ENCODE peak calls at places on chromosome 5, in ten cellular contexts. K is effector memory CD4-positive, alpha-beta T cell; C is CD4-positive, alpha-beta memory T cell; H is heart left ventricle; N is dorsolateral prefrontal cortex; T is esophagus squamous epithelium; U is vagina; J is keratinocyte; R is IMR-90; D is small intestine. S is an unnamed sample. For H3K27me3, the result is how much of the 10 kb centered on the place peaks cover.

GRCh38 chr5:394671-395155 is 48.3 kb upstream of the EXOC3 start:
- DNase-seq in T (no peak), U (peak), H (no peak), R (no peak), D (no peak), N (no peak), C (no peak), J (no peak), K (no peak), S (no peak)

GRCh38 chr5:114238771-114239313 is 123.0 kb upstream of the KCNN2 start:
- DNase-seq in J (no peak), U (no peak), N (no peak), H (no peak), C (no peak), T (no peak), K (no peak), D (no peak), R (peak), S (no peak)

GRCh38 chr5:103469288-103470065 is 93.1 kb downstream of the NUDT12 start:
- DNase-seq in U (no peak), C (no peak), R (peak), J (no peak), T (no peak), N (no peak), H (no peak), D (peak), K (no peak), S (no peak)

GRCh38 chr5:116872986-116873385 is 298.4 kb upstream of the SEMA6A start:
- DNase-seq in N (no peak), H (no peak), U (no peak), T (no peak), J (no peak), K (no peak), D (no peak), R (no peak), C (no peak), S (no peak)

GRCh38 chr5:138753794-138754698 is 821 bp downstream of the CTNNA1 start:
- DNase-seq in R (peak), N (peak), D (peak), C (peak), J (no peak), K (no peak), U (peak), T (peak), H (peak), S (no peak)

GRCh38 chr5:3446410-3446809 is 149.2 kb upstream of the IRX1 start:
- DNase-seq in K (no peak), N (no peak), J (no peak), R (no peak), U (no peak), D (no peak), T (no peak), C (no peak), H (no peak), S (no peak)

GRCh38 chr5:98570661-98571181 is 202.7 kb upstream of the RGMB start:
- DNase-seq in C (no peak), J (no peak), H (no peak), N (no peak), U (no peak), D (no peak), T (no peak), K (no peak), R (peak), S (no peak)

GRCh38 chr5:362189-362588 is 40.7 kb downstream of the AHRR start:
- DNase-seq in T (no peak), N (no peak), R (no peak), J (no peak), D (no peak), K (no peak), C (no peak), H (no peak), U (peak), S (no peak)

GRCh38 chr5:132256086-132256782 is 1.3 kb upstream of the PDLIM4 start:
- DNase-seq in T (no peak), R (no peak), D (no peak), U (peak), H (no peak), N (no peak), C (no peak), J (no peak), K (no peak), S (no peak)

GRCh38 chr5:74934949-74935751 is 69.0 kb upstream of the FAM169A start:
- DNase-seq in T (no peak), K (no peak), D (peak), R (peak), C (peak), J (no peak), U (no peak), N (no peak), H (no peak), S (no peak)

GRCh38 chr5:180090769-180091546 is 19.4 kb upstream of the RNF130 start:
- DNase-seq in U (no peak), N (no peak), K (no peak), R (peak), T (no peak), H (no peak), D (peak), J (no peak), C (no peak), S (no peak)

GRCh38 chr5:93579561-93580386 is 1.2 kb downstream of the NR2F1-AS1 start:
- DNase-seq in K (no peak), R (peak), H (no peak), N (no peak), U (peak), J (no peak), C (no peak), D (peak), T (no peak), S (no peak)

GRCh38 chr5:411728-412127 is 31.2 kb upstream of the EXOC3 start:
- DNase-seq in T (no peak), N (no peak), H (no peak), C (no peak), D (no peak), K (no peak), R (no peak), U (no peak), J (no peak), S (no peak)

GRCh38 chr5:176608937-176609723 is 826 bp downstream of the GPRIN1 start:
- DNase-seq in T (no peak), N (no peak), C (no peak), U (no peak), D (no peak), H (no peak), R (no peak), J (no peak), K (no peak), S (no peak)

GRCh38 chr5:80712914-80713313 is 58.1 kb upstream of the DHFR start:
- DNase-seq in K (no peak), H (no peak), J (no peak), C (no peak), R (no peak), T (no peak), D (no peak), N (no peak), U (no peak), S (no peak)

GRCh38 chr5:160524827-160525226 is 103.2 kb downstream of the PTTG1 start:
- DNase-seq in D (no peak), R (no peak), U (no peak), T (no peak), N (no peak), K (no peak), H (no peak), J (no peak), C (no peak), S (no peak)

GRCh38 chr5:104363567-104363966 is 801.0 kb upstream of the NUDT12 start:
- DNase-seq in R (no peak), J (no peak), K (no peak), D (no peak), T (no peak), U (no peak), C (no peak), N (no peak), H (no peak), S (no peak)

GRCh38 chr5:179274321-179275315 is 70.6 kb downstream of the ADAMTS2 start:
- DNase-seq in T (no peak), R (no peak), C (no peak), U (no peak), D (no peak), J (no peak), N (no peak), H (no peak), K (no peak), S (no peak)

GRCh38 chr5:1659100-1660036 is 135.6 kb upstream of the LPCAT1 start:
- DNase-seq in U (peak), R (no peak), N (no peak), K (no peak), T (no peak), C (no peak), D (no peak), H (no peak), J (no peak), S (no peak)

GRCh38 chr5:54717459-54717858 is 199.9 kb downstream of the SNX18 start:
- DNase-seq in H (no peak), K (no peak), J (no peak), R (no peak), N (no peak), U (no peak), D (no peak), T (no peak), C (no peak), S (no peak)

GRCh38 chr5:133754575-133755169 is 142.3 kb upstream of the FSTL4 start:
- DNase-seq in D (peak), H (peak), J (no peak), T (no peak), N (no peak), C (no peak), R (peak), U (no peak), K (no peak), S (no peak)

GRCh38 chr5:91212336-91213092 is 170.6 kb downstream of the ARRDC3 start:
- DNase-seq in T (no peak), U (no peak), R (peak), D (peak), K (no peak), C (no peak), N (no peak), H (no peak), J (no peak), S (peak)

GRCh38 chr5:195401-196160 is 4.3 kb downstream of the LRRC14B start:
- DNase-seq in H (no peak), U (no peak), J (no peak), R (no peak), C (no peak), K (no peak), N (no peak), T (no peak), D (no peak), S (no peak)

GRCh38 chr5:98588225-98588624 is 185.2 kb upstream of the RGMB start:
- DNase-seq in C (no peak), D (no peak), U (no peak), H (no peak), R (peak), K (no peak), T (no peak), N (no peak), J (no peak), S (no peak)

GRCh38 chr5:139863361-139863760 is 67.8 kb downstream of the PSD2 start:
- DNase-seq in H (peak), T (no peak), N (peak), C (no peak), R (no peak), D (no peak), K (no peak), U (no peak), J (no peak), S (no peak)

GRCh38 chr5:28576022-28576421 is 1537.6 kb upstream of the CDH9 start:
- DNase-seq in C (no peak), N (no peak), D (no peak), K (no peak), J (no peak), T (no peak), H (no peak), U (no peak), R (no peak), S (no peak)

DNA sequence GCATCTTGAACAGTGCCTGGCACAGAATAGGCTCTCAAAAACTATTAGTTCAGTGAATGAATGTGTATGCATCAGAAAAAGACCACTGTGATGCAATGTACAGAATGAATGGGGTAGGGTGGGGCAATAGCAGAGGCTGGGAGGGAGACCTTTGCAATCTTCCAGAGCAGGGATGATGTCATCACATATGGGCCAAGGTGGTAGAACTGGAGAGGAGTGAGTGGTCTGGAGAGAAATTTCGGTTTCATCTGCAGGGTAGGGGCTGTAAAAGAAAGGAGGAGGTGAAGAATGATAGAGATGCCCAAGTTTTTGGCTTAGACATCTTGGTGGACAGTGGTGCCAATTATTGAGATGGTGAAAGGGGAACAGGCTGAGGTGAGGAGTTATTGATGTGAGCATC is 23.5 kb upstream of the ARAP3 start:
- DNase-seq in N (no peak), K (no peak), D (no peak), J (no peak), C (no peak), U (no peak), T (no peak), H (no peak), R (no peak), S (no peak)
- H3K27me3 ChIP-seq in N (under half), K (under half), D (under half), J (under half), C (under half), U (under half), T (half or more), H (under half), R (half or more), S (half or more)

DNA sequence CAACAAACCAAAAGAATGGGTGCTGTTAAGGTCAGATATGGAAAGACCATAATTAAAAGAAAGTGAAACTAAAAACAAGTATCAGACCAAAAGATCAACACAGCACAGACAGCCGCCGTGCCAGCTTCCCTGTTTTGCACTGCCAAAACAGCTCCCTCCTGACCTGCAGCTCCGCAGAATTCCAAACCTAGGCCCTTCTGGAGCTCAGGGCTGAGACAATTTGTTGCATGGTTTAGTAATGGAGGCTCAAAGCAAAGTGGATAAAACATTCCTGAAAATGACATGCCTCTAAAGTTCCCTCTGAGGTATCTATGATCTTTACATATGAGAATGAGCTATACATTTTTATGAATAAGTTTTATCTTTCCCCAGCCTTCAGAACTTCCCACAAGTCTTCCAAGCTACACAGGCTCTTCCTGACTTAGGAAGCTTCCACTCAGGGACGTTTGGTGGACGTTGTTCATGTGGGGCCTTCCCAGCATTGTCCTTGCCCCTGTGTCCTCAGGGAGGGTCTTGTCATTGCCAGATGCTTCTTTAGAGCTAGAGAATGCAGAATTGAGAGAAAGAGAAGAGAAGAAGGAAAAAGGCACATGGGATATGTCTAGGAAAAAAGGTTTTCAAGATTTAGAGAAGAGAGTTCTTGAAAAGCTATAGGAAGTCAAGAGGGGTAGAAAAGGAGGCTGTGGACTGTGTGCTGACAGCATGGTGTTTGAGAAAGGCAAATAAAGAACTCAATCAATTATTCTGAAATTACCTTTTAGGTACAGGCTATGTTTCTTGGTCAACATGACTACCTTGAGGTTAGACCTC is 28.4 kb upstream of the SSBP2 start:
- DNase-seq in R (peak), K (no peak), J (no peak), U (no peak), N (peak), C (peak), H (peak), T (peak), D (peak), S (no peak)
- H3K4me3 ChIP-seq in R (peak), K (peak), J (peak), U (peak), N (peak), C (peak), H (peak), T (no peak), D (peak), S (no peak)

GRCh38 chr5:171309276-171309525 is 153 bp downstream of the TLX3 start:
- DNase-seq in D (no peak), N (no peak), H (no peak), K (no peak), J (no peak), T (no peak), C (no peak), U (no peak), R (no peak), S (no peak)
- H3K27me3 ChIP-seq in D (under half), N (under half), H (half or more), K (under half), J (half or more), T (half or more), C (under half), U (under half), R (half or more), S (half or more)

GRCh38 chr5:95859327-95860060 is 37.0 kb upstream of the GLRX start:
- DNase-seq in D (no peak), C (no peak), J (no peak), K (no peak), U (no peak), H (no peak), N (no peak), R (no peak), T (no peak), S (no peak)
- H3K4me3 ChIP-seq in D (no peak), C (no peak), J (peak), K (no peak), U (no peak), H (peak), N (no peak), R (no peak), T (no peak), S (no peak)

GRCh38 chr5:135505973-135506372 is 29.8 kb downstream of the NEUROG1 start:
- DNase-seq in R (peak), H (no peak), T (no peak), U (no peak), C (no peak), N (no peak), J (peak), K (no peak), D (no peak), S (no peak)

GRCh38 chr5:135501965-135502364 is 33.8 kb downstream of the NEUROG1 start:
- DNase-seq in T (no peak), C (no peak), D (no peak), H (no peak), U (peak), N (no peak), K (no peak), J (no peak), R (no peak), S (no peak)

GRCh38 chr5:135504376-135504775 is 31.4 kb downstream of the NEUROG1 start:
- DNase-seq in T (no peak), K (no peak), C (no peak), J (no peak), H (no peak), N (no peak), U (peak), D (no peak), R (no peak), S (no peak)

GRCh38 chr5:135498662-135498995 is 37.1 kb downstream of the NEUROG1 start:
- DNase-seq in T (no peak), C (no peak), N (no peak), R (no peak), U (peak), H (no peak), D (no peak), J (no peak), K (no peak), S (no peak)

DNA sequence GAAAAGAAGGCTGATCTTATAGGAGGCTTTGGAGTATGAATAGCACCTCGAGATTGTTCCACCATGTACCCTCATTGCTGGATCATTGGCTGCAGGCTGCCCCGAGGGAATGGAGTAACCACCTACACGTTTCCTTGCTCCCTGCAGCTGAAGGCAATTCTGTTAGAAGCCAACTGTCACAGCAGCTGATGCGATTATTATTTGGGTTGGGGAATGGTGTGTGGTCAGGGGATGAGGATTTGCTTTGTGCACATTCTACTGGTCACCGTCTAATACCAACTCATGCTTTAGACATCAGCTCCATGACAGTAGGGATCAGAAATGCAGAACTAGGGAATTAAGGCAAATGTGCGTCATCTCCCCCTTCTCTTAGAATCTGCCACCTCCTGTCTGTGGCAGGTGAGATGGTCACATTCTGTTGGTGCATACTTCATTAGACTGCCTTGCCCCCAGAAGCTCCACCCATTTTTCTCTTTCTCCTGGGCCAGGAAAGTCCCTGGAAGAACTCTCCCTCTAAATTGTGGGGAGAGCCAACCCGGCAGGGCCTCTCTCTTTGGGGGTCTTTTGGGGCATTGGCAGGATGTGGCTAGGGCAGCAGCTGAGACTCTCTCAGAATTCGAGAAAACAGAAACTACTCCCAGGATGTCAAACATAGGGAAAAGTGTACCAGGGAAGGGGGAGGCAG is 32.8 kb downstream of the NEUROG1 start:
- DNase-seq in T (no peak), H (no peak), N (no peak), U (peak), C (no peak), J (no peak), R (no peak), D (no peak), K (no peak), S (no peak)
- H3K27me3 ChIP-seq in T (under half), H (under half), N (under half), U (under half), C (under half), J (under half), R (half or more), D (under half), K (under half), S (under half)